ENCODE peak calls at places on chromosome 4, in six cellular contexts. E is WTC11, R is naive B cell, L is SJSA1, N is PC-3, K is testis. P is an unnamed sample.

GRCh38 chr4:74615411-74615810 is 170.5 kb downstream of the AREG start:
- DNase-seq in L (no peak), R (no peak), N (no peak), E (no peak), K (no peak), P (no peak)

GRCh38 chr4:176309772-176310171 is 10.0 kb upstream of the SPCS3 start:
- DNase-seq in K (no peak), L (no peak), N (peak; percentile 47), E (no peak), R (no peak), P (no peak)

GRCh38 chr4:87093443-87094123 is 126.8 kb downstream of the KLHL8 start:
- DNase-seq in K (peak; percentile 45), L (no peak), N (peak; percentile 72), E (peak; percentile 34), R (peak; percentile 58), P (peak; percentile 25)

GRCh38 chr4:176448761-176449160 is 129.0 kb downstream of the SPCS3 start:
- DNase-seq in K (no peak), R (no peak), N (no peak), L (no peak), E (no peak), P (no peak)

GRCh38 chr4:143554728-143555597 is 41.5 kb downstream of the SMARCA5 start:
- DNase-seq in L (no peak), K (no peak), N (no peak), E (no peak), R (no peak), P (no peak)

GRCh38 chr4:69617083-69617694 is 22.3 kb downstream of the UGT2A2 start:
- DNase-seq in L (no peak), K (no peak), R (no peak), E (no peak), N (peak; percentile 76), P (no peak)

GRCh38 chr4:112813790-112814189 is 176.8 kb downstream of the LARP7 start:
- DNase-seq in R (no peak), E (no peak), N (no peak), K (no peak), L (no peak), P (no peak)

GRCh38 chr4:114385195-114385985 is 213.2 kb upstream of the UGT8 start:
- DNase-seq in L (no peak), N (no peak), E (no peak), R (no peak), K (no peak), P (no peak)

GRCh38 chr4:38641796-38642195 is 22.2 kb upstream of the KLF3 start:
- DNase-seq in K (no peak), L (no peak), E (no peak), N (no peak), R (no peak), P (no peak)

GRCh38 chr4:138898282-138898681 is 117.3 kb upstream of the NOCT start:
- DNase-seq in L (no peak), E (no peak), K (no peak), N (no peak), R (no peak), P (no peak)

GRCh38 chr4:174522183-174523002 is at the start of gene HPGD:
- DNase-seq in E (peak; percentile 62), N (peak; percentile 61), R (peak; percentile 29), L (peak; percentile 50), K (peak; percentile 67), P (peak; percentile 47)

GRCh38 chr4:81723927-81724587 is 252.3 kb upstream of the RASGEF1B start:
- DNase-seq in K (peak; percentile 23), N (no peak), R (peak; percentile 17), E (no peak), L (no peak), P (no peak)

GRCh38 chr4:54067163-54067562 is 2.8 kb upstream of the CHIC2 start:
- DNase-seq in N (peak; percentile 97), E (no peak), L (peak; percentile 61), R (no peak), K (no peak), P (no peak)

GRCh38 chr4:68655764-68656444 is 14.5 kb downstream of the UGT2B15 start:
- DNase-seq in R (no peak), N (peak; percentile 90), L (no peak), E (no peak), K (no peak), P (no peak)

GRCh38 chr4:6378493-6379445 is 93.6 kb downstream of the PPP2R2C start:
- DNase-seq in N (no peak), K (no peak), E (no peak), L (no peak), R (no peak), P (no peak)

GRCh38 chr4:15531792-15532191 is 62.1 kb downstream of the CC2D2A start:
- DNase-seq in N (no peak), L (no peak), R (no peak), K (no peak), E (no peak), P (no peak)